ENCODE peak calls at places on chromosomes 5 and 9, in six cellular contexts. U, S, X, T, Y and B are unnamed samples.

GRCh38 chr5:111075520-111075919 is 4.0 kb downstream of the TSLP start:
- DNase-seq in U (no peak), S (no peak), X (peak; percentile 75), T (no peak), Y (no peak), B (no peak)

GRCh38 chr5:10825897-10826644 is 65.0 kb upstream of the DAP start:
- DNase-seq in U (no peak), S (no peak), X (peak; percentile 43), T (no peak), Y (no peak), B (no peak)

GRCh38 chr5:171342362-171343111 is 33.5 kb downstream of the TLX3 start:
- DNase-seq in U (peak; percentile 33), S (no peak), X (peak; percentile 59), T (no peak), Y (peak; percentile 40), B (no peak)

GRCh38 chr9:108816037-108816436 is 39.7 kb downstream of the ACTL7B start:
- DNase-seq in U (no peak), S (no peak), X (no peak), T (no peak), Y (no peak), B (no peak)

GRCh38 chr9:108486791-108487190 is 369.0 kb downstream of the ACTL7B start:
- DNase-seq in U (no peak), S (no peak), X (peak; percentile 71), T (no peak), Y (no peak), B (no peak)

GRCh38 chr5:137395011-137395755 is 103.9 kb downstream of the SPOCK1 start:
- DNase-seq in U (no peak), S (no peak), X (peak; percentile 97), T (no peak), Y (no peak), B (no peak)

GRCh38 chr5:139765409-139766217 is 30.0 kb upstream of the PSD2 start:
- DNase-seq in U (peak; percentile 89), S (no peak), X (peak; percentile 64), T (peak; percentile 93), Y (peak; percentile 74), B (peak; percentile 89)

GRCh38 chr9:93093449-93094293 is 2.3 kb upstream of the CARD19 start:
- DNase-seq in U (no peak), S (no peak), X (no peak), T (no peak), Y (no peak), B (peak; percentile 40)

GRCh38 chr9:119420263-119420662 is 51.0 kb upstream of the BRINP1 start:
- DNase-seq in U (no peak), S (no peak), X (no peak), T (no peak), Y (no peak), B (no peak)

GRCh38 chr9:33393581-33393980 is 8.8 kb downstream of the AQP7 start:
- DNase-seq in U (no peak), S (no peak), X (no peak), T (no peak), Y (no peak), B (no peak)

GRCh38 chr5:76714771-76715483 is 999 bp upstream of the F2R start:
- DNase-seq in U (peak; percentile 19), S (no peak), X (no peak), T (no peak), Y (peak; percentile 30), B (peak; percentile 54)

GRCh38 chr9:131700076-131700475 is 39.8 kb downstream of the RAPGEF1 start:
- DNase-seq in U (no peak), S (no peak), X (no peak), T (no peak), Y (no peak), B (no peak)

GRCh38 chr9:130659699-130660248 is 4.6 kb upstream of the PRDM12 start:
- DNase-seq in U (no peak), S (no peak), X (no peak), T (no peak), Y (no peak), B (no peak)

GRCh38 chr9:24828687-24829086 is 283.0 kb upstream of the IZUMO3 start:
- DNase-seq in U (no peak), S (no peak), X (no peak), T (no peak), Y (no peak), B (no peak)

GRCh38 chr5:129003232-129003631 is 37.9 kb downstream of the SLC27A6 start:
- DNase-seq in U (no peak), S (no peak), X (no peak), T (no peak), Y (no peak), B (no peak)

GRCh38 chr5:143010335-143010734 is 240.2 kb downstream of the ARHGAP26 start:
- DNase-seq in U (no peak), S (no peak), X (no peak), T (no peak), Y (no peak), B (no peak)

GRCh38 chr9:96459268-96460007 is 9.5 kb downstream of the HABP4 start:
- DNase-seq in U (no peak), S (no peak), X (peak; percentile 38), T (no peak), Y (no peak), B (no peak)

GRCh38 chr9:137150485-137151060 is 11.6 kb downstream of the GRIN1 start:
- DNase-seq in U (peak; percentile 74), S (no peak), X (no peak), T (no peak), Y (no peak), B (no peak)